ENCODE peak calls at places on chromosome 3, in four cellular contexts. D is brain microvascular endothelial cell, B is transverse colon, Y is kidney. T is an unnamed sample.
A peak's percentile ranks its signal among the peaks of the same experiment; 100 is the strongest.

GRCh38 chr3:176919836-176920760 is 277.2 kb downstream of the TBL1XR1 start:
- DNase-seq in D (peak; percentile 79), B (no peak), Y (no peak), T (no peak)

GRCh38 chr3:69770976-69771634 is 31.8 kb downstream of the MITF start:
- DNase-seq in D (no peak), B (no peak), Y (no peak), T (no peak)

GRCh38 chr3:128170866-128171516 is 17.7 kb downstream of the EEFSEC start:
- DNase-seq in D (peak; percentile 77), B (peak; percentile 47), Y (peak; percentile 81), T (peak; percentile 52)

GRCh38 chr3:188721990-188722389 is 449.8 kb upstream of the TPRG1 start:
- DNase-seq in D (no peak), B (no peak), Y (no peak), T (no peak)

GRCh38 chr3:60594025-60594424 is 657.2 kb downstream of the FHIT start:
- DNase-seq in D (peak; percentile 63), B (peak; percentile 35), Y (peak; percentile 72), T (no peak)

GRCh38 chr3:49553320-49553689 is 972 bp upstream of the BSN start:
- DNase-seq in D (no peak), B (no peak), Y (no peak), T (no peak)

GRCh38 chr3:149702691-149703426 is 45.0 kb upstream of the WWTR1 start:
- DNase-seq in D (peak; percentile 73), B (no peak), Y (no peak), T (peak; percentile 79)

GRCh38 chr3:99929409-99930139 is 111.9 kb downstream of the CMSS1 start:
- DNase-seq in D (no peak), B (peak; percentile 33), Y (no peak), T (no peak)

GRCh38 chr3:175338775-175339535 is 479.8 kb downstream of the NAALADL2 start:
- DNase-seq in D (peak; percentile 63), B (peak; percentile 11), Y (no peak), T (peak; percentile 64)

GRCh38 chr3:99872633-99873254 is 55.1 kb downstream of the CMSS1 start:
- DNase-seq in D (peak; percentile 33), B (no peak), Y (no peak), T (no peak)

GRCh38 chr3:128334086-128334650 is 132.5 kb downstream of the DNAJB8 start:
- DNase-seq in D (no peak), B (no peak), Y (peak; percentile 48), T (no peak)

GRCh38 chr3:187919018-187919417 is 173.8 kb upstream of the BCL6 start:
- DNase-seq in D (peak; percentile 39), B (peak; percentile 20), Y (no peak), T (no peak)

GRCh38 chr3:20039765-20040475 is at the start of gene KAT2B:
- DNase-seq in D (peak; percentile 36), B (peak; percentile 85), Y (peak; percentile 94), T (no peak)

GRCh38 chr3:46266598-46266997 is 24.3 kb downstream of the CCR3 start:
- DNase-seq in D (no peak), B (no peak), Y (no peak), T (no peak)

DNA sequence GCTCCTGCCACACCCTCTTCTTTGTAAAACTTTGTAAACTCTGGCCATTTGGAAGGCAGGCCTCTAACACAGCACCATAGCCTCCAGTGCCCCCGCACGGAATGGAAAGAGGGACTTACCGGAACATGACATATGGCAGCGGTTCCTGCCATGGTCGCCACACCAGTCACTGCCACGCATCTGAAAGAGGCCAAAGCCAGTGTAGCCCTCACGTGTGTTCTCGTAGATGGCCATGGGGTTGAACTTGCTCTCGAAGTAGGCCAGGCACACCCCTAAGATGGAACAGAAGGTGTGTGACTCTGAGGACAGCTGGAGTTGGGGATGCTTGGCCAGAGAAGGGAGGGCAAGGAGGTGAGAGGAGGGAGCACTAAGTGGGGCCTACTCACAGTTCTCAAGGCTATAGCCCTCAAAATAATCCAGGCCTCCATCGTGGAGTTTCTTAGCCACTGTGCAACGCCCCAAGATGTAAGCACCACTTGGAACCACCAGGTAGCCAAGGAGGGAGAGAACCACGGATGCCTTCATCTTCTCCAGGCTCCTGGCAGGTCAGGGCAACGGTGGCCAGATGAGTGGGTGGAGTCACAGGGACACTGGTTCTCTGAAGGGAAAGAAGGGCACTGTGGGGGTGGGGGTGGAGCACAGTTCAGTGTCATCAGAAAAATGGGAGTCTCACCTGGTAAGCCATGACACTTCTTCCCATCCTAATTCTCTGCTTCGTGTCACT is 3.5 kb downstream of the LYZL4 start:
- DNase-seq in D (no peak), B (no peak), Y (no peak), T (no peak)
- H3K4me3 ChIP-seq in D (no peak overlapping the region), B (no peak overlapping the region), Y (no peak overlapping the region), T (no peak overlapping the region)

DNA sequence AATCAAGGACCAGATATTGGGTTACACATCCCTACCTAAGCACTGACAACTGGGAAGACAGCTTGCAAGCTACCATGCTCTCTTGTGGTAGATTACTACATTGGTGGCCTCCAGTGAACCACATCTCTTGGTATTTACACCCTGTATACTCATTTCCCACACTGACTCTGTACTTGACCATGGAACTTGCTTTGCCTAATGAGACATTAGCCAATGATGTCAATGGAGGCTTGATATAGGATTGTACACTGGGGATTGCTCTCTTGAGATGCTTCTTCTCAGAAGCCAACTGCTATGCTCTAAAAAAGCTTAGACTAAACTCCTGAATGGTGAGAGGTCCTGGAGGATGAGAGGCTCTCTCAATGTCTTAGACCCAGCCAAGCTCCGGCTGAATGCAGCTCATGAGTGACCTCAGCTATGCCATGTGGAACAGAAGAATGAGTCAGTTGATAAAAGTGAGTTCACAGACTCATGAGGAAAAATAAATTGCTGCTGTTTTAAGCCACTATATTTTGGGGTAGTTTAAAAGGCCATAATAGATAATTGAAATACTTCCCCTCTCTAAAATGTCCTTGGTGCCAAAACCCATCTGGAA is 61.5 kb upstream of the GALNT15 start:
- DNase-seq in D (peak; percentile 89), B (no peak), Y (no peak), T (no peak)
- TF ChIP-seq CTCF in D (no peak), B (no peak), Y (no peak), T (no peak)

GRCh38 chr3:192514081-192514753 is 213.1 kb downstream of the FGF12 start:
- DNase-seq in D (no peak), B (no peak), Y (peak; percentile 56), T (no peak)
- H3K4me3 ChIP-seq in D (peak overlapping the region; percentile 31), B (peak overlapping the region; percentile 35), Y (peak overlapping the region; percentile 3), T (no peak overlapping the region)

GRCh38 chr3:32877598-32877997 is 59.8 kb downstream of the TRIM71 start:
- DNase-seq in D (no peak), B (no peak), Y (no peak), T (no peak)

GRCh38 chr3:32876920-32877319 is 59.1 kb downstream of the TRIM71 start:
- DNase-seq in D (no peak), B (no peak), Y (no peak), T (no peak)

GRCh38 chr3:32870373-32871091 is 52.7 kb downstream of the TRIM71 start:
- DNase-seq in D (no peak), B (no peak), Y (no peak), T (no peak)

GRCh38 chr3:32872487-32873382 is 54.9 kb downstream of the TRIM71 start:
- DNase-seq in D (no peak), B (peak; percentile 21), Y (no peak), T (peak; percentile 24)

DNA sequence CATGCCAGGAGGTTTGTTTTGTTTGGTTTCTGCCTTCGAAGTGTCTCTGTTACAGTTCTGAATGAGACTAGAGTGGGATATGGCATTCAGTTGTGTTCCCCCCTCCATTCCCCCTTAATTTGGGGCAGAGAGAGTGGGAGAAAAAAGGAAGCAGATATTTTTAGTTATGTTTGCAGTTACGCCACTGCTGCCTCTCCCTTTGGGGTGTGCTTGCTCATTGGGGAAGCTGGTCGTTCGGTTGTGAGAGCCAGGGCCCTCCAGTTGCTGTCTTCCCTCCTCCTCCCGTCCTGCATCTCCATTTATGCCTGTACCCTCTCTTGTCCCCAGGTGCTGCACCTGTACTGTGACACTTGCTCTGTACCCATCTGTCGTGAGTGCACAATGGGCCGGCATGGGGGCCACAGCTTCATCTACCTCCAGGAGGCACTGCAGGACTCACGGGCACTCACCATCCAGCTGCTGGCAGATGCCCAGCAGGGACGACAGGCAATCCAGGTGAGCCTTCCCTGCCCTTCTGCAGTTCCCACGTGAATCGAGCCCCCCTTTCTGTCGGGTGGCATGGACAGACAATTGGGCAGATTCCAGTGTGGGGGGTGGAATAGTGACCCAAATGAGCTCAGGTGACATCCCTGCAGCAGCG is 55.8 kb downstream of the TRIM71 start:
- DNase-seq in D (no peak), B (no peak), Y (no peak), T (no peak)
- TF ChIP-seq CTCF in D (no peak), B (no peak), Y (no peak), T (no peak)

DNA sequence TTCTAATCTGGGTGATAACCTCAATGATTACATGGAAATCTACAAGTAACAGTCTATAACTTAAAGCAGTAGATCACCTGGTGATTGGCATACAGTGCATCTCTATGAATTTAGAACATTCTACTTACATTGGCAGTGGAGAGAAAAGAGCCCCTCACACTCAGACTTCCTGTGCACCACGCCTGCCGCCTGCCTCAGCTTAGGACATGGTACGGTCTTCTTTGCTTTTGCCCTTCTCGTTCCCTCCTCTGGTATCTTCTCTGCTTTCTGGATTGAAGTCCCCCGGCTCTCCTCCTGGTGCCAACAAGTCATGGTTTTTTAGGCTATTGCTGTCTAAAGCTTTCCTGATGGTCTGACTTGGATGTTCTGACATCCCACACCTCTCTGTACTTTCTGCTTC is 7.9 kb upstream of the KCNMB3 start:
- DNase-seq in D (no peak), B (no peak), Y (no peak), T (no peak)
- H3K4me3 ChIP-seq in D (no peak overlapping the region), B (no peak overlapping the region), Y (no peak overlapping the region), T (no peak overlapping the region)

GRCh38 chr3:133821767-133822638 is 16.4 kb downstream of the SRPRB start:
- DNase-seq in D (peak; percentile 55), B (peak; percentile 58), Y (no peak), T (peak; percentile 10)
- TF ChIP-seq CTCF in D (no peak), B (no peak), Y (peak; percentile 19), T (peak; percentile 22)

GRCh38 chr3:11195721-11196332 is 41.5 kb downstream of the HRH1 start:
- DNase-seq in D (peak; percentile 42), B (no peak), Y (no peak), T (no peak)
- H3K4me3 ChIP-seq in D (peak overlapping the region; percentile 9), B (no peak overlapping the region), Y (no peak overlapping the region), T (peak overlapping the region; percentile 31)

GRCh38 chr3:135513106-135514063 is 452.1 kb upstream of the PPP2R3A start:
- DNase-seq in D (peak; percentile 66), B (no peak), Y (no peak), T (no peak)

GRCh38 chr3:135514064-135514455 is 451.5 kb upstream of the PPP2R3A start:
- DNase-seq in D (no peak), B (no peak), Y (no peak), T (no peak)

GRCh38 chr3:135516143-135516542 is 449.4 kb upstream of the PPP2R3A start:
- DNase-seq in D (peak; percentile 5), B (no peak), Y (no peak), T (no peak)
- TF ChIP-seq CTCF in D (peak; percentile 69), B (no peak), Y (no peak), T (peak; percentile 55)